ENCODE peak calls at places on chromosome 14, in nine cellular contexts. S is EH; V is ELF-1; P is AG09309; E is NCI-H2081; H is WTC11; X is vagina; R is activated T-helper 9 cell treated with anti-CD3 and anti-CD28 coated beads, Interleukin-2, amount 50 U/mL, for 16 hours; D is activated T-cell treated with anti-CD3 and anti-CD28 coated beads for 1 hour. C is an unnamed sample.

GRCh38 chr14:72743626-72744025 is 150.3 kb downstream of the DPF3 start:
- DNase-seq in S (no peak), V (no peak), P (no peak), E (no peak), H (no peak), X (no peak), R (no peak), D (no peak), C (no peak)

GRCh38 chr14:104863131-104863862 is 1.8 kb upstream of the CEP170B start:
- DNase-seq in S (no peak), V (no peak), P (no peak), E (no peak), H (no peak), X (no peak), R (no peak), D (no peak), C (no peak)

GRCh38 chr14:34502826-34503225 is 36.7 kb downstream of the EAPP start:
- DNase-seq in S (peak), V (no peak), P (no peak), E (no peak), H (no peak), X (no peak), R (no peak), D (no peak), C (no peak)

GRCh38 chr14:76143642-76144041 is 8.1 kb upstream of the GPATCH2L start:
- DNase-seq in S (no peak), V (no peak), P (no peak), E (no peak), H (no peak), X (no peak), R (no peak), D (no peak), C (no peak)

GRCh38 chr14:33943081-33943480 is 7.8 kb downstream of the EGLN3 start:
- DNase-seq in S (no peak), V (no peak), P (no peak), E (peak), H (no peak), X (no peak), R (no peak), D (no peak), C (no peak)

GRCh38 chr14:93142854-93143652 is 27.3 kb upstream of the ITPK1 start:
- DNase-seq in S (no peak), V (no peak), P (no peak), E (no peak), H (no peak), X (no peak), R (no peak), D (no peak), C (no peak)

GRCh38 chr14:95943699-95944098 is 67.1 kb downstream of the TUNAR start:
- DNase-seq in S (no peak), V (no peak), P (no peak), E (no peak), H (no peak), X (no peak), R (no peak), D (no peak), C (no peak)

GRCh38 chr14:85454183-85454813 is 75.6 kb upstream of the FLRT2 start:
- DNase-seq in S (no peak), V (no peak), P (no peak), E (no peak), H (no peak), X (no peak), R (no peak), D (no peak), C (no peak)

GRCh38 chr14:25537846-25538455 is 488.0 kb upstream of the STXBP6 start:
- DNase-seq in S (no peak), V (peak), P (no peak), E (peak), H (peak), X (no peak), R (no peak), D (no peak), C (no peak)

GRCh38 chr14:68297871-68298468 is 478.4 kb downstream of the RAD51B start:
- DNase-seq in S (peak), V (peak), P (no peak), E (no peak), H (peak), X (no peak), R (no peak), D (no peak), C (no peak)

GRCh38 chr14:99481745-99482099 is 513 bp downstream of the CCNK start:
- DNase-seq in S (peak), V (peak), P (no peak), E (no peak), H (no peak), X (no peak), R (no peak), D (no peak), C (no peak)

GRCh38 chr14:54362759-54363437 is 33.9 kb upstream of the CDKN3 start:
- DNase-seq in S (peak), V (no peak), P (no peak), E (no peak), H (no peak), X (peak), R (no peak), D (no peak), C (no peak)

GRCh38 chr14:76348898-76349297 is 27.0 kb upstream of the ESRRB start:
- DNase-seq in S (peak), V (peak), P (peak), E (no peak), H (no peak), X (no peak), R (no peak), D (no peak), C (peak)

GRCh38 chr14:31966896-31967668 is 110.0 kb upstream of the ARHGAP5 start:
- DNase-seq in S (no peak), V (no peak), P (no peak), E (no peak), H (no peak), X (no peak), R (no peak), D (no peak), C (no peak)

GRCh38 chr14:90109858-90110257 is 48.1 kb downstream of the KCNK13 start:
- DNase-seq in S (no peak), V (peak), P (no peak), E (peak), H (peak), X (no peak), R (no peak), D (no peak), C (no peak)

GRCh38 chr14:102348376-102348775 is 14.3 kb downstream of the CINP start:
- DNase-seq in S (no peak), V (no peak), P (no peak), E (no peak), H (no peak), X (no peak), R (no peak), D (no peak), C (no peak)

GRCh38 chr14:65412881-65413738 is 580 bp downstream of the FUT8 start:
- DNase-seq in S (peak), V (peak), P (no peak), E (peak), H (peak), X (no peak), R (peak), D (peak), C (no peak)

GRCh38 chr14:103068351-103069073 is 11.2 kb upstream of the CDC42BPB start:
- DNase-seq in S (no peak), V (no peak), P (no peak), E (no peak), H (no peak), X (no peak), R (no peak), D (no peak), C (no peak)

GRCh38 chr14:20454359-20454644 is 310 bp downstream of the OSGEP start:
- DNase-seq in S (no peak), V (no peak), P (no peak), E (peak), H (no peak), X (no peak), R (peak), D (no peak), C (no peak)

GRCh38 chr14:51039285-51039684 is 55.6 kb downstream of the TRIM9 start:
- DNase-seq in S (no peak), V (no peak), P (no peak), E (no peak), H (no peak), X (no peak), R (no peak), D (no peak), C (no peak)

GRCh38 chr14:55532645-55533309 is 47.2 kb upstream of the KTN1 start:
- DNase-seq in S (no peak), V (peak), P (no peak), E (no peak), H (no peak), X (no peak), R (no peak), D (no peak), C (no peak)

GRCh38 chr14:32738206-32738871 is 200.3 kb upstream of the NPAS3 start:
- DNase-seq in S (no peak), V (no peak), P (no peak), E (no peak), H (no peak), X (no peak), R (no peak), D (no peak), C (no peak)

GRCh38 chr14:76985021-76985420 is 43.5 kb downstream of the IRF2BPL start:
- DNase-seq in S (peak), V (no peak), P (no peak), E (no peak), H (no peak), X (no peak), R (no peak), D (no peak), C (no peak)

GRCh38 chr14:47720281-47720680 is 44.9 kb upstream of the MDGA2 start:
- DNase-seq in S (no peak), V (no peak), P (no peak), E (no peak), H (no peak), X (no peak), R (no peak), D (no peak), C (no peak)

GRCh38 chr14:22095845-22096510 is 422.4 kb upstream of the OR4E1 start:
- DNase-seq in S (no peak), V (no peak), P (no peak), E (no peak), H (no peak), X (no peak), R (no peak), D (no peak), C (no peak)

GRCh38 chr14:95310635-95311380 is 8.9 kb downstream of the CLMN start:
- DNase-seq in S (no peak), V (no peak), P (no peak), E (no peak), H (no peak), X (no peak), R (no peak), D (no peak), C (no peak)

GRCh38 chr14:80356413-80356812 is 145.1 kb upstream of the DIO2 start:
- DNase-seq in S (peak), V (no peak), P (no peak), E (peak), H (peak), X (no peak), R (no peak), D (no peak), C (no peak)

GRCh38 chr14:69139743-69140142 is 13.2 kb downstream of the DCAF5 start:
- DNase-seq in S (no peak), V (no peak), P (no peak), E (no peak), H (no peak), X (no peak), R (no peak), D (no peak), C (no peak)

GRCh38 chr14:76218660-76219059 is 66.9 kb downstream of the GPATCH2L start:
- DNase-seq in S (no peak), V (no peak), P (no peak), E (no peak), H (no peak), X (no peak), R (no peak), D (no peak), C (no peak)

C was measured in HS-5.